ENCODE peak calls at places on chromosomes 12 and 14, in seven cellular contexts. One of them, this sample, is unnamed.

GRCh38 chr14:61077946-61078738 is 97.1 kb downstream of the SLC38A6 start:
- DNase-seq in MM.1S: no peak
- DNase-seq in AG09319: no peak
- DNase-seq in endodermal cell: no peak
- DNase-seq in kidney: no peak
- DNase-seq in WERI-Rb-1: no peak
- DNase-seq in IMR-90: peak
- DNase-seq in this sample: no peak

GRCh38 chr12:88325076-88325827 is 183.1 kb downstream of the TMTC3 start:
- DNase-seq in MM.1S: no peak
- DNase-seq in AG09319: peak
- DNase-seq in endodermal cell: no peak
- DNase-seq in kidney: no peak
- DNase-seq in WERI-Rb-1: no peak
- DNase-seq in IMR-90: peak
- DNase-seq in this sample: no peak

GRCh38 chr12:3199551-3200031 is 122.4 kb downstream of the TSPAN9 start:
- DNase-seq in MM.1S: no peak
- DNase-seq in AG09319: no peak
- DNase-seq in endodermal cell: peak
- DNase-seq in kidney: no peak
- DNase-seq in WERI-Rb-1: peak
- DNase-seq in IMR-90: peak
- DNase-seq in this sample: no peak

GRCh38 chr14:29348504-29348903 is 579.1 kb downstream of the PRKD1 start:
- DNase-seq in MM.1S: no peak
- DNase-seq in AG09319: no peak
- DNase-seq in endodermal cell: no peak
- DNase-seq in kidney: no peak
- DNase-seq in WERI-Rb-1: no peak
- DNase-seq in IMR-90: peak
- DNase-seq in this sample: no peak

GRCh38 chr12:13576935-13577334 is 380.4 kb downstream of the EMP1 start:
- DNase-seq in MM.1S: no peak
- DNase-seq in AG09319: no peak
- DNase-seq in endodermal cell: no peak
- DNase-seq in kidney: no peak
- DNase-seq in WERI-Rb-1: no peak
- DNase-seq in IMR-90: no peak
- DNase-seq in this sample: no peak

GRCh38 chr12:59086124-59086523 is 165.8 kb upstream of the LRIG3 start:
- DNase-seq in MM.1S: no peak
- DNase-seq in AG09319: no peak
- DNase-seq in endodermal cell: no peak
- DNase-seq in kidney: no peak
- DNase-seq in WERI-Rb-1: no peak
- DNase-seq in IMR-90: no peak
- DNase-seq in this sample: no peak

GRCh38 chr12:103855036-103855712 is 14.1 kb upstream of the NT5DC3 start:
- DNase-seq in MM.1S: no peak
- DNase-seq in AG09319: no peak
- DNase-seq in endodermal cell: no peak
- DNase-seq in kidney: no peak
- DNase-seq in WERI-Rb-1: no peak
- DNase-seq in IMR-90: peak
- DNase-seq in this sample: no peak

GRCh38 chr12:41188058-41188840 is at the start of gene PDZRN4:
- DNase-seq in MM.1S: no peak
- DNase-seq in AG09319: no peak
- DNase-seq in endodermal cell: peak
- DNase-seq in kidney: peak
- DNase-seq in WERI-Rb-1: peak
- DNase-seq in IMR-90: no peak
- DNase-seq in this sample: no peak

GRCh38 chr14:65290830-65291229 is 121.7 kb upstream of the FUT8 start:
- DNase-seq in MM.1S: no peak
- DNase-seq in AG09319: peak
- DNase-seq in endodermal cell: no peak
- DNase-seq in kidney: no peak
- DNase-seq in WERI-Rb-1: no peak
- DNase-seq in IMR-90: peak
- DNase-seq in this sample: no peak

GRCh38 chr12:90515199-90516175 is 439.5 kb downstream of the CCER1 start:
- DNase-seq in MM.1S: peak
- DNase-seq in AG09319: no peak
- DNase-seq in endodermal cell: no peak
- DNase-seq in kidney: no peak
- DNase-seq in WERI-Rb-1: no peak
- DNase-seq in IMR-90: peak
- DNase-seq in this sample: no peak

GRCh38 chr12:4763549-4763948 is 43.3 kb downstream of the GALNT8 start:
- DNase-seq in MM.1S: no peak
- DNase-seq in AG09319: no peak
- DNase-seq in endodermal cell: peak
- DNase-seq in kidney: no peak
- DNase-seq in WERI-Rb-1: peak
- DNase-seq in IMR-90: peak
- DNase-seq in this sample: no peak
- TF ChIP-seq CTCF in MM.1S: no peak
- TF ChIP-seq CTCF in AG09319: no peak
- TF ChIP-seq CTCF in endodermal cell: peak
- TF ChIP-seq CTCF in kidney: no peak
- TF ChIP-seq CTCF in WERI-Rb-1: peak
- TF ChIP-seq CTCF in IMR-90: peak
- TF ChIP-seq CTCF in this sample: no peak

GRCh38 chr14:35261774-35262173 is 30.4 kb upstream of the PSMA6 start:
- DNase-seq in MM.1S: no peak
- DNase-seq in AG09319: no peak
- DNase-seq in endodermal cell: no peak
- DNase-seq in kidney: no peak
- DNase-seq in WERI-Rb-1: no peak
- DNase-seq in IMR-90: peak
- DNase-seq in this sample: no peak
- TF ChIP-seq CTCF in MM.1S: no peak
- TF ChIP-seq CTCF in AG09319: no peak
- TF ChIP-seq CTCF in endodermal cell: no peak
- TF ChIP-seq CTCF in kidney: peak
- TF ChIP-seq CTCF in WERI-Rb-1: no peak
- TF ChIP-seq CTCF in IMR-90: no peak
- TF ChIP-seq CTCF in this sample: peak

GRCh38 chr14:75824328-75824727 is 157.5 kb downstream of the TGFB3 start:
- DNase-seq in MM.1S: peak
- DNase-seq in AG09319: no peak
- DNase-seq in endodermal cell: no peak
- DNase-seq in kidney: no peak
- DNase-seq in WERI-Rb-1: no peak
- DNase-seq in IMR-90: no peak
- DNase-seq in this sample: no peak

GRCh38 chr14:75821828-75822521 is 159.8 kb downstream of the TGFB3 start:
- DNase-seq in MM.1S: no peak
- DNase-seq in AG09319: no peak
- DNase-seq in endodermal cell: no peak
- DNase-seq in kidney: no peak
- DNase-seq in WERI-Rb-1: no peak
- DNase-seq in IMR-90: peak
- DNase-seq in this sample: no peak

GRCh38 chr14:75822522-75823288 is 159.1 kb downstream of the TGFB3 start:
- DNase-seq in MM.1S: no peak
- DNase-seq in AG09319: no peak
- DNase-seq in endodermal cell: no peak
- DNase-seq in kidney: no peak
- DNase-seq in WERI-Rb-1: no peak
- DNase-seq in IMR-90: peak
- DNase-seq in this sample: no peak

GRCh38 chr14:75823334-75823733 is 158.5 kb downstream of the TGFB3 start:
- DNase-seq in MM.1S: no peak
- DNase-seq in AG09319: no peak
- DNase-seq in endodermal cell: no peak
- DNase-seq in kidney: no peak
- DNase-seq in WERI-Rb-1: no peak
- DNase-seq in IMR-90: no peak
- DNase-seq in this sample: no peak

GRCh38 chr14:75820761-75821160 is 159.7 kb downstream of the TTLL5 start:
- DNase-seq in MM.1S: no peak
- DNase-seq in AG09319: no peak
- DNase-seq in endodermal cell: no peak
- DNase-seq in kidney: no peak
- DNase-seq in WERI-Rb-1: no peak
- DNase-seq in IMR-90: no peak
- DNase-seq in this sample: no peak
- TF ChIP-seq CTCF in MM.1S: no peak
- TF ChIP-seq CTCF in AG09319: no peak
- TF ChIP-seq CTCF in endodermal cell: no peak
- TF ChIP-seq CTCF in kidney: no peak
- TF ChIP-seq CTCF in WERI-Rb-1: no peak
- TF ChIP-seq CTCF in IMR-90: no peak
- TF ChIP-seq CTCF in this sample: no peak

GRCh38 chr14:106346534-106347290 is 820.3 kb downstream of the TMEM121 start:
- DNase-seq in MM.1S: no peak
- DNase-seq in AG09319: no peak
- DNase-seq in endodermal cell: no peak
- DNase-seq in kidney: no peak
- DNase-seq in WERI-Rb-1: no peak
- DNase-seq in IMR-90: no peak
- DNase-seq in this sample: no peak

GRCh38 chr14:106347890-106348755 is 821.7 kb downstream of the TMEM121 start:
- DNase-seq in MM.1S: no peak
- DNase-seq in AG09319: no peak
- DNase-seq in endodermal cell: peak
- DNase-seq in kidney: no peak
- DNase-seq in WERI-Rb-1: no peak
- DNase-seq in IMR-90: no peak
- DNase-seq in this sample: peak

GRCh38 chr14:106346084-106346483 is 819.7 kb downstream of the TMEM121 start:
- DNase-seq in MM.1S: no peak
- DNase-seq in AG09319: no peak
- DNase-seq in endodermal cell: no peak
- DNase-seq in kidney: no peak
- DNase-seq in WERI-Rb-1: no peak
- DNase-seq in IMR-90: no peak
- DNase-seq in this sample: no peak

GRCh38 chr14:106343636-106344035 is 817.3 kb downstream of the TMEM121 start:
- DNase-seq in MM.1S: no peak
- DNase-seq in AG09319: no peak
- DNase-seq in endodermal cell: no peak
- DNase-seq in kidney: no peak
- DNase-seq in WERI-Rb-1: no peak
- DNase-seq in IMR-90: no peak
- DNase-seq in this sample: peak

DNA sequence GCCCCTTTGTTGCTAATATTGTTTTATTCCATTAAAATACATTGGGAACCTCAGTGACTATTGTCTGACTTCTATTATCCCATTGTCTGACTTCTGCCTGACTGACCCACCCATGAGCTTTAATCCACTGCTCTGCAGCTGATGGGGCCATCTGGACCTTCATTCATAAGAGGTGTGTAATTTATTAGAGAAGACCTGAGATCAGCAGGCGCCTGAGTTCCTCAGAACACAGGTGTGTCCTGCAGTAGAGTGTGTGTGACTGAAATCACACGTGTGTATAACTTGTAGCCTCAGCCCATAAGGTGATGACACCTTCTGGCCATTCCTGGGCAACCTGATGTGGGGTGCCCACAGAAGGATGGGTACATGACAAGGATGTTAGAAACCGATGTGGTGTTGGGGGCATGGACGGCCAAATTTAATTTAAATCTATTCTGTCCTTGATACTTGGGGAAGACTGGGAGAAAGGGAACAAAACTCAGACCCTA is 821.0 kb downstream of the TMEM121 start:
- DNase-seq in MM.1S: peak
- DNase-seq in AG09319: no peak
- DNase-seq in endodermal cell: no peak
- DNase-seq in kidney: no peak
- DNase-seq in WERI-Rb-1: no peak
- DNase-seq in IMR-90: no peak
- DNase-seq in this sample: no peak
- TF ChIP-seq CTCF in MM.1S: no peak
- TF ChIP-seq CTCF in AG09319: no peak
- TF ChIP-seq CTCF in endodermal cell: no peak
- TF ChIP-seq CTCF in kidney: no peak
- TF ChIP-seq CTCF in WERI-Rb-1: no peak
- TF ChIP-seq CTCF in IMR-90: no peak
- TF ChIP-seq CTCF in this sample: no peak

DNA sequence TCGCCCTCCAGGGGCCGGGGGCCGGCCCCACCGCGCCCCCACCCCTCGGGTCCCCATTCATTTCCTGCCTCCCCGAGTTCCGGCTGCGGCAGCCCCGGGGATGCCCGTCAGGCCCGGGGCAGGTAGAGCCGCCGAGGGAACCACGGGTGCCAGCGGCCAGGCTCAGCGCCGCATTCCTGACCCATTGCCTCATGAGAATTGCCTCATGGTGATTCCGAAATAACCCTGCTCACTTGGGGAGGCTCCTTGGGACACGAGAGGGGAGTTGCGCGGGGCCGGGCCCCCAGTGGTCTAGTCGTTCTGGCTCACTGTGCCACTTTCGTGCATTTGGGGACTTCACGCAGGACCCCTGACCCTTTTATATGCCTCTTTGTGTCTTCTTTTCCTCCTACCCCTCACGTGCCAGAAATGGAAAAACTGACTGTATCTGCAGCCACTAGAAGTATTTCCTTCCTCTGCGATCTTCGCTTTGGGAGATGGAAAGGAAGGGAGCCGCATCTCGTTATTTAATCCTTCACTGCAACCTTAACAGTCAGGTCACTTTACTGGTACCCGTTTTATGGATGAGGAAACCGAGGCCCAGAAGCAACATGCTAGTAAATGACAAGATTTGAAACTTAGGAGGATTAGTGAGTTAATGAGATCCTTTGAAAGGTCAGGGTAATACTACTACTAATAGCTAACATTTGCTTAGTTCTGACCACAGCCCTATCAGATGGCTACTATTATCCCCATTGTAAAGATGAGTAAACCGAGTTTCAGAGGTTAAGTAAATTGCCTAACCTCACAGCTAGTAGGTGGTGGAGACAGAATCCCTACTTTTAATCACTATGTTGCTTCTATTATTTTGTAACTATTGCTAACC is 754 bp downstream of the PTPN11 start:
- DNase-seq in MM.1S: peak
- DNase-seq in AG09319: peak
- DNase-seq in endodermal cell: peak
- DNase-seq in kidney: peak
- DNase-seq in WERI-Rb-1: no peak
- DNase-seq in IMR-90: peak
- DNase-seq in this sample: no peak
- TF ChIP-seq CTCF in MM.1S: no peak
- TF ChIP-seq CTCF in AG09319: no peak
- TF ChIP-seq CTCF in endodermal cell: peak
- TF ChIP-seq CTCF in kidney: no peak
- TF ChIP-seq CTCF in WERI-Rb-1: no peak
- TF ChIP-seq CTCF in IMR-90: no peak
- TF ChIP-seq CTCF in this sample: peak